ENCODE peak calls at places on chromosomes 2 and 18, in six cellular contexts. G is WTC11, I is osteocyte, D is foreskin keratinocyte, Q is left ventricle myocardium inferior, C is HFF-Myc. A is an unnamed sample.

GRCh38 chr2:15047184-15047583 is 414.7 kb downstream of the LRATD1 start:
- DNase-seq in G (peak), I (no peak), D (no peak), Q (no peak), C (no peak), A (no peak)

GRCh38 chr2:234631896-234632514 is 135.1 kb upstream of the ARL4C start:
- DNase-seq in G (peak), I (peak), D (no peak), Q (no peak), C (no peak), A (no peak)

GRCh38 chr2:96091711-96092579 is 24.4 kb downstream of the ADRA2B start:
- DNase-seq in G (peak), I (peak), D (peak), Q (peak), C (no peak), A (peak)

GRCh38 chr2:191298306-191298705 is 53.1 kb downstream of the MYO1B start:
- DNase-seq in G (no peak), I (no peak), D (no peak), Q (no peak), C (no peak), A (no peak)

GRCh38 chr2:85785027-85785822 is 31.4 kb downstream of the ATOH8 start:
- DNase-seq in G (no peak), I (no peak), D (no peak), Q (no peak), C (peak), A (no peak)

GRCh38 chr2:165069131-165069530 is 113.8 kb upstream of the SLC38A11 start:
- DNase-seq in G (no peak), I (no peak), D (no peak), Q (no peak), C (no peak), A (no peak)

GRCh38 chr2:158656492-158657190 is 138.5 kb upstream of the DAPL1 start:
- DNase-seq in G (no peak), I (no peak), D (no peak), Q (no peak), C (no peak), A (no peak)

GRCh38 chr18:35045121-35045520 is 3.9 kb downstream of the MAPRE2 start:
- DNase-seq in G (no peak), I (no peak), D (no peak), Q (no peak), C (peak), A (no peak)

GRCh38 chr2:8148260-8148880 is 533.5 kb upstream of the ID2 start:
- DNase-seq in G (no peak), I (no peak), D (peak), Q (no peak), C (peak), A (no peak)

GRCh38 chr18:43952398-43952797 is 675.1 kb upstream of the SYT4 start:
- DNase-seq in G (no peak), I (no peak), D (no peak), Q (no peak), C (no peak), A (no peak)

GRCh38 chr2:128520340-128520739 is 201.7 kb upstream of the HS6ST1 start:
- DNase-seq in G (no peak), I (no peak), D (no peak), Q (no peak), C (no peak), A (no peak)

GRCh38 chr18:66107546-66107945 is 356.7 kb downstream of the CDH7 start:
- DNase-seq in G (no peak), I (no peak), D (no peak), Q (no peak), C (no peak), A (no peak)

GRCh38 chr2:98692090-98692991 is 38.6 kb downstream of the MGAT4A start:
- DNase-seq in G (no peak), I (no peak), D (no peak), Q (no peak), C (no peak), A (no peak)

GRCh38 chr2:177782613-177783012 is 290.0 kb downstream of the PDE11A start:
- DNase-seq in G (no peak), I (no peak), D (no peak), Q (no peak), C (no peak), A (no peak)

GRCh38 chr2:26568076-26568890 is 72.9 kb downstream of the CIB4 start:
- DNase-seq in G (no peak), I (peak), D (no peak), Q (no peak), C (no peak), A (no peak)

GRCh38 chr18:46867471-46868170 is 49.7 kb downstream of the PIAS2 start:
- DNase-seq in G (no peak), I (no peak), D (no peak), Q (no peak), C (no peak), A (no peak)

GRCh38 chr2:216012133-216012829 is 1.1 kb downstream of the MREG start:
- DNase-seq in G (no peak), I (no peak), D (peak), Q (no peak), C (no peak), A (no peak)

GRCh38 chr2:196205891-196206408 is 34.6 kb upstream of the STK17B start:
- DNase-seq in G (no peak), I (no peak), D (no peak), Q (no peak), C (no peak), A (no peak)

GRCh38 chr2:17636989-17637906 is 96.8 kb downstream of the VSNL1 start:
- DNase-seq in G (no peak), I (no peak), D (no peak), Q (no peak), C (no peak), A (no peak)

GRCh38 chr18:31424383-31424988 is 23.1 kb upstream of the DSG3 start:
- DNase-seq in G (peak), I (no peak), D (peak), Q (no peak), C (no peak), A (peak)

GRCh38 chr2:218993345-218994315 is at the start of gene CRYBA2:
- DNase-seq in G (peak), I (no peak), D (peak), Q (no peak), C (no peak), A (peak)

GRCh38 chr2:88180594-88181240 is 10.6 kb downstream of the THNSL2 start:
- DNase-seq in G (no peak), I (no peak), D (peak), Q (no peak), C (no peak), A (no peak)

GRCh38 chr2:78780321-78780720 is 245.2 kb upstream of the REG3G start:
- DNase-seq in G (no peak), I (no peak), D (no peak), Q (no peak), C (no peak), A (no peak)

GRCh38 chr18:22813648-22814328 is 119.3 kb upstream of the RBBP8 start:
- DNase-seq in G (no peak), I (no peak), D (peak), Q (no peak), C (no peak), A (no peak)

DNA sequence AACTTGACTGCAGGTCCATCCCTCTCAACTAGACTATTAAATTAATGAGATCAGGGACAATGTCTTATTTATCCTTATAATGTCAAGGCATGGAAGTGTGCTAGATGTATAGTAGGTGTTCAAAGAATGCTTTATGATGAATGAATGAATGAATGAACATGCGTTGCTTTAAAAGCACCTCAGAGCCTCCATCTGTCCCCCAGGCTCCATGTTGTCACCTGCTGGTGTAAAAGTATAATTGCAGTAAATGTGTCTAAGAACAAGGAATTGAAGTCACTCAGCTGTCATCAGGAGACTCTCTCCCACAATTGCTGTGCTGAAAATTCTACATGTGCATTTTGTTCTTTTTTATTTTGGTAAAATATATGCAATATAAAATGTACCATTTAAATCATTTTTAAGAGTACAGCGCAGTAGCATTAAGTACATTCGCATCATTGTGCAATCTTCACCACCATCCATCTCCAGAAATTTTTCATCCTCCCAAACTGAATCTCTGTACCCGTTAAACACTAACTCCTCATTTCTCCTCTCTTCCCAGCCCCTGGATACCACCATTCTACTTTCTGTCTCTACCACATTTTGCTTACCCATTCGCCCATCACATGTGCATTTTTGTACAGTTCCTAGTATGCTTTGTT is 52.6 kb downstream of the GNAL start:
- DNase-seq in G (no peak), I (no peak), D (no peak), Q (no peak), C (no peak), A (no peak)
- TF ChIP-seq CTCF in G (peak), I (peak), D (peak), Q (peak), C (peak), A (peak)

DNA sequence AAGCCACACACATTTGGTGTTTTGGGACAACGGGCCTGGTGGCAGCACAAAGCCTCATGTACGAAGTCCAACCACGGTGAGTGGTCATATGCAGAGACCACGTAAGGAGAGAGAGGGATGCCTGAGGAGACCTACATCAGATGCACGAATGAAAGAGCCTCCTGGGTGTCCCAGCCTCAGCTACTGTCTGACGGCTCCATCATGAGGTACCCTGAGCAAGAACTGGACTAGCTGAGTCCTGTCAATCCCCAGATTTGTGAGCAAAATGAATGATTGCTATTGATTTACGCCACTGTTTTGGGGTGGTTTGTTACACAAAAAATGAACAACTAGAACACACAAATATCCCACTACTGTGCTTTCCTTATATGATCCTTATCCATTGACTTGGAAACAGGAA is 275.7 kb upstream of the KYNU start:
- DNase-seq in G (no peak), I (no peak), D (no peak), Q (no peak), C (no peak), A (no peak)
- TF ChIP-seq CTCF in G (no peak), I (no peak), D (no peak), Q (no peak), C (no peak), A (no peak)

GRCh38 chr2:171210864-171211431 is 50.3 kb upstream of the TLK1 start:
- DNase-seq in G (no peak), I (no peak), D (no peak), Q (no peak), C (no peak), A (no peak)

GRCh38 chr2:171214093-171214492 is 53.4 kb upstream of the TLK1 start:
- DNase-seq in G (no peak), I (no peak), D (no peak), Q (no peak), C (no peak), A (no peak)

GRCh38 chr2:171208648-171209047 is 48.0 kb upstream of the TLK1 start:
- DNase-seq in G (no peak), I (no peak), D (no peak), Q (no peak), C (no peak), A (no peak)

GRCh38 chr2:171206422-171207115 is 45.9 kb upstream of the TLK1 start:
- DNase-seq in G (no peak), I (no peak), D (no peak), Q (no peak), C (no peak), A (no peak)

GRCh38 chr2:171210216-171210863 is 49.6 kb upstream of the TLK1 start:
- DNase-seq in G (no peak), I (no peak), D (no peak), Q (no peak), C (no peak), A (no peak)
- TF ChIP-seq CTCF in G (no peak), I (no peak), D (no peak), Q (no peak), C (no peak), A (no peak)

GRCh38 chr18:12421732-12422131 is 14.0 kb downstream of the PRELID3A start:
- DNase-seq in G (no peak), I (no peak), D (no peak), Q (no peak), C (no peak), A (no peak)
- TF ChIP-seq CTCF in G (no peak), I (no peak), D (no peak), Q (no peak), C (no peak), A (no peak)